ENCODE peak calls at places on chromosome 13, in four cellular contexts. One of them, this sample, is unnamed.

GRCh38 chr13:75771818-75772217 is 135.7 kb downstream of the LMO7 start:
- DNase-seq in osteoblast: peak; percentile 27
- DNase-seq in breast epithelium: no peak
- DNase-seq in psoas muscle: no peak
- DNase-seq in this sample: no peak

GRCh38 chr13:20099319-20099718 is 61.5 kb downstream of the GJA3 start:
- DNase-seq in osteoblast: no peak
- DNase-seq in breast epithelium: no peak
- DNase-seq in psoas muscle: no peak
- DNase-seq in this sample: no peak

GRCh38 chr13:113811081-113811928 is 52.3 kb downstream of the TMEM255B start:
- DNase-seq in breast epithelium: no peak
- DNase-seq in psoas muscle: peak; percentile 7
- DNase-seq in osteoblast: no peak
- DNase-seq in this sample: no peak

GRCh38 chr13:42991892-42992584 is at the start of gene EPSTI1:
- DNase-seq in breast epithelium: peak; percentile 26
- DNase-seq in osteoblast: peak; percentile 73
- DNase-seq in psoas muscle: peak; percentile 54
- DNase-seq in this sample: peak; percentile 65

GRCh38 chr13:112153846-112154245 is 86.9 kb downstream of the SOX1 start:
- DNase-seq in psoas muscle: no peak
- DNase-seq in osteoblast: no peak
- DNase-seq in breast epithelium: no peak
- DNase-seq in this sample: no peak

GRCh38 chr13:112246731-112247470 is 129.3 kb upstream of the SPACA7 start:
- DNase-seq in osteoblast: peak; percentile 26
- DNase-seq in breast epithelium: no peak
- DNase-seq in psoas muscle: no peak
- DNase-seq in this sample: peak; percentile 42

GRCh38 chr13:111938743-111939142 is 128.2 kb upstream of the SOX1 start:
- DNase-seq in psoas muscle: no peak
- DNase-seq in osteoblast: no peak
- DNase-seq in breast epithelium: no peak
- DNase-seq in this sample: no peak

GRCh38 chr13:25067054-25067453 is 28.9 kb upstream of the PABPC3 start:
- DNase-seq in osteoblast: no peak
- DNase-seq in breast epithelium: no peak
- DNase-seq in psoas muscle: no peak
- DNase-seq in this sample: no peak

GRCh38 chr13:20686863-20687579 is 16.5 kb upstream of the IL17D start:
- DNase-seq in psoas muscle: no peak
- DNase-seq in osteoblast: peak; percentile 72
- DNase-seq in breast epithelium: no peak
- DNase-seq in this sample: no peak

GRCh38 chr13:75400775-75401174 is 81.2 kb downstream of the TBC1D4 start:
- DNase-seq in psoas muscle: no peak
- DNase-seq in breast epithelium: no peak
- DNase-seq in osteoblast: no peak
- DNase-seq in this sample: no peak

DNA sequence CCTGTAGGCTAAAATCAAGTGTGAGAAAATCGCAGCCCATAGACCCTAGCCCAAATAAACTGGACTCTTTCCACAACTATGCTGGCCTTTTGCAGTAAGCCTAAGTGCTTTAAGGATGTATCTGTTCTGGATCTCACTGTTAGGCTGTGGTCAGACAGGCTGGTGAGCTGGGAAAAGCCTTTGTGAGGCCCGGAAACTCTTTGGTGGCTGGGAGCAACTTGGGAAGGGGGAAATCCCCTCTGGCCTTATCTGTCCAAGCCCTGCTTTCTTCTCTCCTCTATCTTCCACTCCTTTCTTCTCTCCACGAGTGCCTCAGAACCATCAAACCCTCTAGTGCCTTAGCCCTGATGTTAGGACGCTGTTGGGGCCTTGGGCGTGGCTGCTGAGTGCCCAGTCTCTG is 135.4 kb downstream of the LACC1 start:
- DNase-seq in osteoblast: no peak
- DNase-seq in psoas muscle: no peak
- DNase-seq in breast epithelium: no peak
- DNase-seq in this sample: no peak
- H3K9me3 ChIP-seq in osteoblast: no peaks in the 10 kb centered on the region
- H3K9me3 ChIP-seq in psoas muscle: no peaks in the 10 kb centered on the region
- H3K9me3 ChIP-seq in breast epithelium: no peaks in the 10 kb centered on the region
- H3K9me3 ChIP-seq in this sample: no peaks in the 10 kb centered on the region

GRCh38 chr13:93193682-93194081 is 32.9 kb upstream of the GPC6 start:
- DNase-seq in breast epithelium: no peak
- DNase-seq in osteoblast: no peak
- DNase-seq in psoas muscle: no peak
- DNase-seq in this sample: no peak
- H3K4me1 ChIP-seq in breast epithelium: no peaks in the 10 kb centered on the region
- H3K4me1 ChIP-seq in osteoblast: no peaks in the 10 kb centered on the region
- H3K4me1 ChIP-seq in psoas muscle: no peaks in the 10 kb centered on the region
- H3K4me1 ChIP-seq in this sample: no peaks in the 10 kb centered on the region

DNA sequence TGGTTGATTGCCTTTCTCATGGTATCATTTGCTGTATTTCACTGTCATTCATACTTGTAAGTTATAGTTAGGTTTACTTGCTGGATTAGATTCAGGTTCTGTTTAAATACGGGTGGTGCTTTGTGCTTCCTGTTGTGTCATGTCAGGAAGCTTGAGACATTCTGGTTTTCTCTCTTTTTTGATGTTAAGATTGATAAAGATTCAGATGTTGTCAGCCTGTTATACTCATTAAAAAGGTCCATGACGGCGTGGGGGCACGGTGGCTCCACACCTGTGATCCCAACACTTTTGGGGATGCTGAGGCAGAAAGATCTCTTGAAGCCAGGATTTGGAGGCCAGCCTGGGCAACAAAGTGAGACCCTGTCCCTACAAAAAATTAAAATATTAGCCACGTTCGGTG is 45.7 kb downstream of the NAA16 start:
- DNase-seq in psoas muscle: no peak
- DNase-seq in breast epithelium: no peak
- DNase-seq in osteoblast: no peak
- DNase-seq in this sample: no peak
- H3K36me3 ChIP-seq in psoas muscle: no peaks in the 10 kb centered on the region
- H3K36me3 ChIP-seq in breast epithelium: no peaks in the 10 kb centered on the region
- H3K36me3 ChIP-seq in osteoblast: peaks cover 14% of the 10 kb centered on the region
- H3K36me3 ChIP-seq in this sample: peaks cover 55% of the 10 kb centered on the region

GRCh38 chr13:40878321-40878720 is 88.9 kb downstream of the SLC25A15 start:
- DNase-seq in breast epithelium: no peak
- DNase-seq in osteoblast: no peak
- DNase-seq in psoas muscle: no peak
- DNase-seq in this sample: no peak

GRCh38 chr13:40876020-40876738 is 86.8 kb downstream of the SLC25A15 start:
- DNase-seq in psoas muscle: no peak
- DNase-seq in breast epithelium: no peak
- DNase-seq in osteoblast: no peak
- DNase-seq in this sample: no peak

GRCh38 chr13:40874138-40874776 is 84.8 kb downstream of the SLC25A15 start:
- DNase-seq in osteoblast: no peak
- DNase-seq in psoas muscle: no peak
- DNase-seq in breast epithelium: no peak
- DNase-seq in this sample: peak; percentile 7

GRCh38 chr13:40875048-40875447 is 85.6 kb downstream of the SLC25A15 start:
- DNase-seq in breast epithelium: no peak
- DNase-seq in osteoblast: no peak
- DNase-seq in psoas muscle: no peak
- DNase-seq in this sample: no peak

GRCh38 chr13:40875583-40875982 is 86.2 kb downstream of the SLC25A15 start:
- DNase-seq in breast epithelium: no peak
- DNase-seq in psoas muscle: no peak
- DNase-seq in osteoblast: no peak
- DNase-seq in this sample: no peak
- H3K9me3 ChIP-seq in breast epithelium: peaks cover 46% of the 10 kb centered on the region
- H3K9me3 ChIP-seq in psoas muscle: peaks cover 14% of the 10 kb centered on the region
- H3K9me3 ChIP-seq in osteoblast: no peaks in the 10 kb centered on the region
- H3K9me3 ChIP-seq in this sample: peaks cover 23% of the 10 kb centered on the region

DNA sequence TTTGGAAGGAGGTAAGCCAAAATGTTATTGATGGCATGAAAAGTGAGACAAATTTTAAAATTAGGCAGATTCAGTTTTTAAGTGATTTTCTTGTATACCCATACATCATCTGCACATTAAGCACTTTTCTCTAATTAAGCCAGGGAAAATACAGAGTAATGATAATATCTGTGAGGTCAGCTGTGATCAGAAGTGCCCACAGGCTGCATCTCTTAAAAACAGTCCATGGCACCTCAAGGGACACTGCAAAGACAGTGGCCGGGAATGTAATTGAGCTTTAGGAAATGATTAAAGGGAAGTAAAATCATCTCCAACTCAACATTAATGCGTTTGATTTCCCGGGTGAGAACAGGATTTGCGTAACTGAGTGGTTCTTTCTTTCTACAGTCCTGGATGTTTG is 2.0 kb downstream of the COL4A1 start:
- DNase-seq in osteoblast: no peak
- DNase-seq in breast epithelium: no peak
- DNase-seq in psoas muscle: no peak
- DNase-seq in this sample: no peak
- H3K4me1 ChIP-seq in osteoblast: peaks cover 61% of the 10 kb centered on the region
- H3K4me1 ChIP-seq in breast epithelium: peaks cover 8% of the 10 kb centered on the region
- H3K4me1 ChIP-seq in psoas muscle: peaks cover 14% of the 10 kb centered on the region
- H3K4me1 ChIP-seq in this sample: peaks cover 87% of the 10 kb centered on the region

GRCh38 chr13:99344610-99345208 is 37.5 kb upstream of the GPR183 start:
- DNase-seq in psoas muscle: no peak
- DNase-seq in osteoblast: no peak
- DNase-seq in breast epithelium: no peak
- DNase-seq in this sample: no peak

GRCh38 chr13:99341969-99342722 is 34.9 kb upstream of the GPR183 start:
- DNase-seq in osteoblast: no peak
- DNase-seq in psoas muscle: no peak
- DNase-seq in breast epithelium: no peak
- DNase-seq in this sample: no peak

GRCh38 chr13:99345345-99345744 is 38.1 kb upstream of the GPR183 start:
- DNase-seq in osteoblast: no peak
- DNase-seq in psoas muscle: no peak
- DNase-seq in breast epithelium: no peak
- DNase-seq in this sample: peak; percentile 61

GRCh38 chr13:99340638-99341037 is 33.4 kb upstream of the GPR183 start:
- DNase-seq in breast epithelium: no peak
- DNase-seq in osteoblast: no peak
- DNase-seq in psoas muscle: no peak
- DNase-seq in this sample: no peak

DNA sequence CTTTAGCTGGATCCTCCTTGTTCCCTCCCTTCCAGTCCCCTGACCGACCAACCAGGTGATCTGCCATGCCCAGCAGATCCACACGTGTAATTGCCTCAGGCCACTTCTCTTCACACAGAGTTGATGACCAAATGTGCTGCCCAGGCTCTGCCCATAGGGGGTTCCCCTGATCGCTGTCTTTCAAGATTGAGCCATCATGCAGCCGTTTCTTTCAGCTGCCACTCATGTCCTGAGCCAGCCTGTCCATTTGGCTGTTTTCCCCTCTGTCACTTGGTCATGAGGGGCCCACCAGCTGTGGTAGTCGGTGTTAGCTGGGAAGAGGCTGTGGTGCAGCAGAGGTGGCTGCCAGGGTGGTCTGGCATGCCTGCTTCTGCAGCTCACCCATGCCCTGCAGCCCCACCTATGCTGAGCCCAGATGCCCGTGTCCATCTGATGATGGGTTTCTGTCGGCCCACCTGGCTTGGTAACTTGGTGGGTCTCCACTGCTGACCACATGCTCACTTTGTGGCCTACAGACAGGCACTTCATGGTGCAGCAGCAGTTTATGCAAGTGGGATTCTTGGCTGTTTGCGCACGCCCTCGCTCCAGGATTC is 35.6 kb upstream of the GPR183 start:
- DNase-seq in osteoblast: no peak
- DNase-seq in breast epithelium: no peak
- DNase-seq in psoas muscle: no peak
- DNase-seq in this sample: peak; percentile 76
- H3K36me3 ChIP-seq in osteoblast: peaks cover 11% of the 10 kb centered on the region
- H3K36me3 ChIP-seq in breast epithelium: no peaks in the 10 kb centered on the region
- H3K36me3 ChIP-seq in psoas muscle: peaks cover 3% of the 10 kb centered on the region
- H3K36me3 ChIP-seq in this sample: peaks cover 72% of the 10 kb centered on the region

GRCh38 chr13:22427783-22428182 is 753.0 kb upstream of the SGCG start:
- DNase-seq in osteoblast: no peak
- DNase-seq in breast epithelium: no peak
- DNase-seq in psoas muscle: no peak
- DNase-seq in this sample: no peak
- H3K9me3 ChIP-seq in osteoblast: peaks cover 5% of the 10 kb centered on the region
- H3K9me3 ChIP-seq in breast epithelium: no peaks in the 10 kb centered on the region
- H3K9me3 ChIP-seq in psoas muscle: no peaks in the 10 kb centered on the region
- H3K9me3 ChIP-seq in this sample: no peaks in the 10 kb centered on the region

GRCh38 chr13:29266261-29266660 is 329.2 kb downstream of the SLC7A1 start:
- DNase-seq in breast epithelium: no peak
- DNase-seq in osteoblast: no peak
- DNase-seq in psoas muscle: no peak
- DNase-seq in this sample: no peak
- H3K4me1 ChIP-seq in breast epithelium: no peaks in the 10 kb centered on the region
- H3K4me1 ChIP-seq in osteoblast: no peaks in the 10 kb centered on the region
- H3K4me1 ChIP-seq in psoas muscle: no peaks in the 10 kb centered on the region
- H3K4me1 ChIP-seq in this sample: no peaks in the 10 kb centered on the region

DNA sequence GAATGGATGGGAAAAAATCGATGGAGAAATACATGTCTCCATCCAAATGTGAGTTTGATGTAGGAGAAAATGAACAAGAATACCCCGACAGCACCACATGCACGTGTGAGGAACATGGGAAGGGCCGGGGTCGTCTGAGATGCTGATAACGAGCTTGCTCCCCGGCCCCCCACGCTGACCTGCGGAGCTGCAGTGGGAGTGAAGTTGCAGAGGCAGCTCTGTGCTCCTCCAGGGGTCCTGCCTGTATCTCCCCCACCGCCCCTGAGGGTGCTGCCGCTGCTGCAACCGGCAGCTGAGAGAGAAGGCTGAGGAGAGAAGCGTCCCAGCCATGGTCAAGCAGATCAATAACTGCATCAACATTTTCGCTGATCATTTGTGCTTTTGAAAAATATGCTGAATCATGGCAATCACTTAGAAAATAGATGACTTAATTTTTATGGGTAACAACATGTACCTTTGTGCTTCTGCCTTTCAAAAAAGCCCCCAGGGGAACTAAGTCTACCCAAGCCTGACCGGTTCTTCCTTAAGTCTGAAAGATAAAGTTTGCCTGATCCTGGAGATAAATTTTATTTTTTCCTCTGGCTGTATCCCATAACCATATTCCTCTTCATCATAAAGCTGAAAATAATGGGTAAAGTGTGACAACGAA is 18.2 kb upstream of the NAXD start:
- DNase-seq in breast epithelium: no peak
- DNase-seq in psoas muscle: no peak
- DNase-seq in osteoblast: no peak
- DNase-seq in this sample: peak; percentile 74
- H3K36me3 ChIP-seq in breast epithelium: no peaks in the 10 kb centered on the region
- H3K36me3 ChIP-seq in psoas muscle: no peaks in the 10 kb centered on the region
- H3K36me3 ChIP-seq in osteoblast: no peaks in the 10 kb centered on the region
- H3K36me3 ChIP-seq in this sample: no peaks in the 10 kb centered on the region